ENCODE peak calls at places on chromosome 6, in nine cellular contexts. One of them, this sample, is unnamed.

GRCh38 chr6:36118550-36119107 is 11.7 kb upstream of the MAPK13 start:
- DNase-seq in KG1: no peak
- DNase-seq in RWPE1: no peak
- DNase-seq in aorta: no peak
- DNase-seq in fibroblast of lung: peak
- DNase-seq in D341Med: no peak
- DNase-seq in stromal cell of bone marrow: no peak
- DNase-seq in OCI-LY7: no peak
- DNase-seq in nephron progenitor cell: no peak
- DNase-seq in this sample: no peak

GRCh38 chr6:124964084-124964763 is 2.0 kb downstream of the RNF217 start:
- DNase-seq in KG1: no peak
- DNase-seq in RWPE1: no peak
- DNase-seq in aorta: no peak
- DNase-seq in fibroblast of lung: peak
- DNase-seq in D341Med: no peak
- DNase-seq in stromal cell of bone marrow: no peak
- DNase-seq in OCI-LY7: no peak
- DNase-seq in nephron progenitor cell: no peak
- DNase-seq in this sample: no peak

GRCh38 chr6:162833776-162834175 is 106.0 kb downstream of the PACRG start:
- DNase-seq in KG1: no peak
- DNase-seq in RWPE1: no peak
- DNase-seq in aorta: no peak
- DNase-seq in fibroblast of lung: no peak
- DNase-seq in D341Med: no peak
- DNase-seq in stromal cell of bone marrow: no peak
- DNase-seq in OCI-LY7: no peak
- DNase-seq in nephron progenitor cell: no peak
- DNase-seq in this sample: no peak

GRCh38 chr6:141846639-141847038 is 286.1 kb upstream of the GJE1 start:
- DNase-seq in KG1: no peak
- DNase-seq in RWPE1: no peak
- DNase-seq in aorta: no peak
- DNase-seq in fibroblast of lung: no peak
- DNase-seq in D341Med: no peak
- DNase-seq in stromal cell of bone marrow: no peak
- DNase-seq in OCI-LY7: no peak
- DNase-seq in nephron progenitor cell: no peak
- DNase-seq in this sample: no peak

GRCh38 chr6:163897030-163897429 is 482.5 kb downstream of the QKI start:
- DNase-seq in KG1: no peak
- DNase-seq in RWPE1: no peak
- DNase-seq in aorta: no peak
- DNase-seq in fibroblast of lung: peak
- DNase-seq in D341Med: no peak
- DNase-seq in stromal cell of bone marrow: peak
- DNase-seq in OCI-LY7: no peak
- DNase-seq in nephron progenitor cell: no peak
- DNase-seq in this sample: no peak

GRCh38 chr6:101803146-101803545 is 409.6 kb downstream of the GRIK2 start:
- DNase-seq in KG1: no peak
- DNase-seq in RWPE1: no peak
- DNase-seq in aorta: no peak
- DNase-seq in fibroblast of lung: peak
- DNase-seq in D341Med: no peak
- DNase-seq in stromal cell of bone marrow: no peak
- DNase-seq in OCI-LY7: no peak
- DNase-seq in nephron progenitor cell: no peak
- DNase-seq in this sample: no peak

GRCh38 chr6:1526689-1527088 is 83.0 kb upstream of the FOXC1 start:
- DNase-seq in KG1: no peak
- DNase-seq in RWPE1: no peak
- DNase-seq in aorta: no peak
- DNase-seq in fibroblast of lung: peak
- DNase-seq in D341Med: no peak
- DNase-seq in stromal cell of bone marrow: no peak
- DNase-seq in OCI-LY7: no peak
- DNase-seq in nephron progenitor cell: no peak
- DNase-seq in this sample: no peak

GRCh38 chr6:39879535-39879934 is 54.7 kb downstream of the MOCS1 start:
- DNase-seq in KG1: no peak
- DNase-seq in RWPE1: no peak
- DNase-seq in aorta: no peak
- DNase-seq in fibroblast of lung: peak
- DNase-seq in D341Med: no peak
- DNase-seq in stromal cell of bone marrow: no peak
- DNase-seq in OCI-LY7: no peak
- DNase-seq in nephron progenitor cell: no peak
- DNase-seq in this sample: no peak

GRCh38 chr6:160348552-160349441 is 619 bp downstream of the SLC22A3 start:
- DNase-seq in KG1: no peak
- DNase-seq in RWPE1: peak
- DNase-seq in aorta: no peak
- DNase-seq in fibroblast of lung: peak
- DNase-seq in D341Med: no peak
- DNase-seq in stromal cell of bone marrow: no peak
- DNase-seq in OCI-LY7: no peak
- DNase-seq in nephron progenitor cell: peak
- DNase-seq in this sample: no peak

This sample was measured in keratinocyte.